ENCODE peak calls at places on chromosome 15, in six cellular contexts. One of them, this sample, is unnamed.

GRCh38 chr15:56371495-56372147 is 6.4 kb downstream of the TEX9 start:
- DNase-seq in adrenal gland: no peak
- DNase-seq in uterus: no peak
- DNase-seq in colonic mucosa: no peak
- DNase-seq in vagina: no peak
- DNase-seq in upper lobe of right lung: no peak
- DNase-seq in this sample: no peak

GRCh38 chr15:58415636-58416035 is 16.2 kb upstream of the LIPC start:
- DNase-seq in adrenal gland: no peak
- DNase-seq in uterus: no peak
- DNase-seq in colonic mucosa: no peak
- DNase-seq in vagina: no peak
- DNase-seq in upper lobe of right lung: no peak
- DNase-seq in this sample: no peak

GRCh38 chr15:72313881-72314280 is 6.1 kb downstream of the CELF6 start:
- DNase-seq in adrenal gland: no peak
- DNase-seq in uterus: no peak
- DNase-seq in colonic mucosa: no peak
- DNase-seq in vagina: no peak
- DNase-seq in upper lobe of right lung: no peak
- DNase-seq in this sample: no peak

GRCh38 chr15:52408823-52409222 is 113.2 kb upstream of the MYO5C start:
- DNase-seq in adrenal gland: no peak
- DNase-seq in uterus: no peak
- DNase-seq in colonic mucosa: no peak
- DNase-seq in vagina: no peak
- DNase-seq in upper lobe of right lung: no peak
- DNase-seq in this sample: no peak

GRCh38 chr15:80396094-80396493 is 8.1 kb upstream of the ARNT2 start:
- DNase-seq in adrenal gland: no peak
- DNase-seq in uterus: no peak
- DNase-seq in colonic mucosa: no peak
- DNase-seq in vagina: no peak
- DNase-seq in upper lobe of right lung: no peak
- DNase-seq in this sample: no peak

GRCh38 chr15:99651023-99651807 is 82.0 kb downstream of the LYSMD4 start:
- DNase-seq in adrenal gland: no peak
- DNase-seq in uterus: no peak
- DNase-seq in colonic mucosa: no peak
- DNase-seq in vagina: no peak
- DNase-seq in upper lobe of right lung: no peak
- DNase-seq in this sample: no peak

GRCh38 chr15:89776274-89777072 is at the start of gene MESP2:
- DNase-seq in adrenal gland: peak; percentile 84
- DNase-seq in uterus: peak; percentile 76
- DNase-seq in colonic mucosa: peak; percentile 85
- DNase-seq in vagina: no peak
- DNase-seq in upper lobe of right lung: peak; percentile 93
- DNase-seq in this sample: peak; percentile 87

GRCh38 chr15:52102468-52102867 is 10.1 kb downstream of the BCL2L10 start:
- DNase-seq in adrenal gland: no peak
- DNase-seq in uterus: peak; percentile 40
- DNase-seq in colonic mucosa: no peak
- DNase-seq in vagina: no peak
- DNase-seq in upper lobe of right lung: no peak
- DNase-seq in this sample: no peak

GRCh38 chr15:31461375-31461774 is 134.7 kb downstream of the KLF13 start:
- DNase-seq in adrenal gland: peak; percentile 3
- DNase-seq in uterus: peak; percentile 11
- DNase-seq in colonic mucosa: no peak
- DNase-seq in vagina: no peak
- DNase-seq in upper lobe of right lung: peak; percentile 17
- DNase-seq in this sample: no peak

GRCh38 chr15:78923480-78924360 is 21.1 kb downstream of the CTSH start:
- DNase-seq in adrenal gland: no peak
- DNase-seq in uterus: no peak
- DNase-seq in colonic mucosa: no peak
- DNase-seq in vagina: no peak
- DNase-seq in upper lobe of right lung: no peak
- DNase-seq in this sample: no peak

GRCh38 chr15:47196057-47196456 is 521.2 kb upstream of the SEMA6D start:
- DNase-seq in adrenal gland: peak; percentile 81
- DNase-seq in uterus: peak; percentile 40
- DNase-seq in colonic mucosa: peak; percentile 72
- DNase-seq in vagina: no peak
- DNase-seq in upper lobe of right lung: peak; percentile 85
- DNase-seq in this sample: peak; percentile 77

GRCh38 chr15:85011210-85011571 is 29.5 kb downstream of the PDE8A start:
- DNase-seq in adrenal gland: no peak
- DNase-seq in uterus: no peak
- DNase-seq in colonic mucosa: no peak
- DNase-seq in vagina: no peak
- DNase-seq in upper lobe of right lung: no peak
- DNase-seq in this sample: no peak

GRCh38 chr15:85013785-85014184 is 32.1 kb downstream of the PDE8A start:
- DNase-seq in adrenal gland: no peak
- DNase-seq in uterus: no peak
- DNase-seq in colonic mucosa: no peak
- DNase-seq in vagina: no peak
- DNase-seq in upper lobe of right lung: no peak
- DNase-seq in this sample: no peak

GRCh38 chr15:85010472-85011209 is 29.0 kb downstream of the PDE8A start:
- DNase-seq in adrenal gland: no peak
- DNase-seq in uterus: peak; percentile 24
- DNase-seq in colonic mucosa: no peak
- DNase-seq in vagina: no peak
- DNase-seq in upper lobe of right lung: no peak
- DNase-seq in this sample: no peak

GRCh38 chr15:85016275-85016674 is 34.6 kb downstream of the PDE8A start:
- DNase-seq in adrenal gland: no peak
- DNase-seq in uterus: no peak
- DNase-seq in colonic mucosa: no peak
- DNase-seq in vagina: no peak
- DNase-seq in upper lobe of right lung: no peak
- DNase-seq in this sample: no peak

DNA sequence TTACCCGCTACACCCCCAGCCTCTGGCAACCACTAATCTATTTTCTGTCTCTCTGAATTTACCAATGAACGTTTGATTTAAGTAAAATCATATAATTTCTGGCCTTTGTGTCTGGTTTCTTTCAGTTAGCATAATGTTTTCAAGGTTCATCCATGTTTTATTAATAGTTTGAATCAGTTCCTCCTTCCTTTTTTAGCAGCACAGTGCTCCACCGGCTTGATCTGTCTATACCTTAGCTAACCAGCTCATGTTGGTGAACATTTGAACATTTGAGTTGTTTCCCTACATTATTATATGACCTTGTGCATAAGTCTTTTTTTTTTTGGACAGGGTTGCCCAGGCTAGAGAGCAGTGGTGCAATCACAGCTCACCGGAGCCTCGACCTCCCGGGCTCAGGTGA is 33.3 kb downstream of the PDE8A start:
- DNase-seq in adrenal gland: no peak
- DNase-seq in uterus: no peak
- DNase-seq in colonic mucosa: no peak
- DNase-seq in vagina: no peak
- DNase-seq in upper lobe of right lung: no peak
- DNase-seq in this sample: no peak
- H3K4me3 ChIP-seq in adrenal gland: no peak overlapping the region
- H3K4me3 ChIP-seq in uterus: no peak overlapping the region
- H3K4me3 ChIP-seq in colonic mucosa: no peak overlapping the region
- H3K4me3 ChIP-seq in vagina: no peak overlapping the region
- H3K4me3 ChIP-seq in upper lobe of right lung: no peak overlapping the region
- H3K4me3 ChIP-seq in this sample: no peak overlapping the region

GRCh38 chr15:90970274-90970673 is 15.6 kb downstream of the RCCD1 start:
- DNase-seq in adrenal gland: no peak
- DNase-seq in uterus: no peak
- DNase-seq in colonic mucosa: no peak
- DNase-seq in vagina: no peak
- DNase-seq in upper lobe of right lung: no peak
- DNase-seq in this sample: no peak
- H3K36me3 ChIP-seq in adrenal gland: no peaks in the 10 kb centered on the region
- H3K36me3 ChIP-seq in uterus: no peaks in the 10 kb centered on the region
- H3K36me3 ChIP-seq in colonic mucosa: peaks cover 5% of the 10 kb centered on the region
- H3K36me3 ChIP-seq in vagina: no peaks in the 10 kb centered on the region
- H3K36me3 ChIP-seq in upper lobe of right lung: peaks cover 7% of the 10 kb centered on the region
- H3K36me3 ChIP-seq in this sample: no peaks in the 10 kb centered on the region

DNA sequence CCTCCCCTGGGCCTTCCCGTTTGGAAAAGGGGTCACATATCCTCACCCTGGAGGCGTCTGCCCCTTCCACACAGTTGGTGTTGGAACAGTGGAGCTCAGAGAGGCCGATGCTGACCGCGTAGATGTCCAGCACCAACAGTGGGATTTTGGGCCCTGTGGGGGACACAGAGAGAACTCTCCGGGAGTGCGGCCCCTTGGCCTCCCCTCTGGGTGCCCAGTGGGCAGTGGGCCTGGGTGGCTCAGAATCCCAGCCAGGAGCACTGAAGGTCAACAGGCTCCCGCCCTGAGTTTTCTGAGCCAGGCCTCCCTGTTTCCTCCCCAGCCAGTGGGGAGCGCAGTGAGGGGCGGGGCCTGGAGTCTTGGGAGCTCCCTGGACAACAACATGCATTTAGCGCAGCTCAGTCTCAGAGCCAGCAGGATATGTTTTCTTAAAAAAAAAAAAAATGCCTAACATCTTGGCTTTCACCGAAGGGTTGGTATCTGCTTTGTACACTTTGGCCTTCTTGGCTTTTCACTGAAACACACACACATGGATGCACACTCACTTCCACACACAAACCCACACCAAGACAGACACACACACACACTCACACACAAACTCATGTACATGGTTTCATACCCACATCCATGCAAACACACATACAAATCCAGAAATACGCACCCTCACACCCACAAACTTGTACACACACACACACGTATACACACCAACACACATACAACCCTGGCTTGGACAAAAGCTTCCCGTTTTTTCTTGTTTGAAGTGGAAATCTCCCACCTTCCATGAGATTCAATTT is 562 bp upstream of the ISLR start:
- DNase-seq in adrenal gland: peak; percentile 47
- DNase-seq in uterus: peak; percentile 88
- DNase-seq in colonic mucosa: peak; percentile 41
- DNase-seq in vagina: peak; percentile 90
- DNase-seq in upper lobe of right lung: no peak
- DNase-seq in this sample: peak; percentile 56
- H3K27ac ChIP-seq in adrenal gland: no peak overlapping the region
- H3K27ac ChIP-seq in uterus: peak overlapping the region; percentile 94
- H3K27ac ChIP-seq in colonic mucosa: peak overlapping the region; percentile 27
- H3K27ac ChIP-seq in vagina: peak overlapping the region; percentile 89
- H3K27ac ChIP-seq in upper lobe of right lung: peak overlapping the region; percentile 72
- H3K27ac ChIP-seq in this sample: peak overlapping the region; percentile 53

GRCh38 chr15:66404532-66404931 is 17.8 kb downstream of the MAP2K1 start:
- DNase-seq in adrenal gland: no peak
- DNase-seq in uterus: no peak
- DNase-seq in colonic mucosa: no peak
- DNase-seq in vagina: no peak
- DNase-seq in upper lobe of right lung: no peak
- DNase-seq in this sample: no peak
- H3K4me3 ChIP-seq in adrenal gland: no peak overlapping the region
- H3K4me3 ChIP-seq in uterus: no peak overlapping the region
- H3K4me3 ChIP-seq in colonic mucosa: no peak overlapping the region
- H3K4me3 ChIP-seq in vagina: no peak overlapping the region
- H3K4me3 ChIP-seq in upper lobe of right lung: peak overlapping the region; percentile 7
- H3K4me3 ChIP-seq in this sample: no peak overlapping the region

GRCh38 chr15:66100761-66101160 is 152.8 kb downstream of the MEGF11 start:
- DNase-seq in adrenal gland: no peak
- DNase-seq in uterus: no peak
- DNase-seq in colonic mucosa: no peak
- DNase-seq in vagina: no peak
- DNase-seq in upper lobe of right lung: peak; percentile 34
- DNase-seq in this sample: no peak
- H3K36me3 ChIP-seq in adrenal gland: no peaks in the 10 kb centered on the region
- H3K36me3 ChIP-seq in uterus: no peaks in the 10 kb centered on the region
- H3K36me3 ChIP-seq in colonic mucosa: no peaks in the 10 kb centered on the region
- H3K36me3 ChIP-seq in vagina: no peaks in the 10 kb centered on the region
- H3K36me3 ChIP-seq in upper lobe of right lung: no peaks in the 10 kb centered on the region
- H3K36me3 ChIP-seq in this sample: no peaks in the 10 kb centered on the region

GRCh38 chr15:88491158-88491557 is 23.6 kb downstream of the MRPS11 start:
- DNase-seq in adrenal gland: no peak
- DNase-seq in uterus: no peak
- DNase-seq in colonic mucosa: peak; percentile 29
- DNase-seq in vagina: no peak
- DNase-seq in upper lobe of right lung: no peak
- DNase-seq in this sample: no peak

GRCh38 chr15:88497109-88497761 is 29.7 kb downstream of the MRPS11 start:
- DNase-seq in adrenal gland: no peak
- DNase-seq in uterus: no peak
- DNase-seq in colonic mucosa: no peak
- DNase-seq in vagina: no peak
- DNase-seq in upper lobe of right lung: no peak
- DNase-seq in this sample: no peak

GRCh38 chr15:88490036-88490435 is 22.5 kb downstream of the MRPS11 start:
- DNase-seq in adrenal gland: no peak
- DNase-seq in uterus: no peak
- DNase-seq in colonic mucosa: no peak
- DNase-seq in vagina: no peak
- DNase-seq in upper lobe of right lung: no peak
- DNase-seq in this sample: no peak

GRCh38 chr15:88489321-88489720 is 21.8 kb downstream of the MRPS11 start:
- DNase-seq in adrenal gland: no peak
- DNase-seq in uterus: no peak
- DNase-seq in colonic mucosa: no peak
- DNase-seq in vagina: no peak
- DNase-seq in upper lobe of right lung: no peak
- DNase-seq in this sample: no peak

GRCh38 chr15:88493811-88494210 is 26.3 kb downstream of the MRPS11 start:
- DNase-seq in adrenal gland: no peak
- DNase-seq in uterus: no peak
- DNase-seq in colonic mucosa: no peak
- DNase-seq in vagina: no peak
- DNase-seq in upper lobe of right lung: no peak
- DNase-seq in this sample: no peak
- H3K27ac ChIP-seq in adrenal gland: no peak overlapping the region
- H3K27ac ChIP-seq in uterus: no peak overlapping the region
- H3K27ac ChIP-seq in colonic mucosa: no peak overlapping the region
- H3K27ac ChIP-seq in vagina: no peak overlapping the region
- H3K27ac ChIP-seq in upper lobe of right lung: no peak overlapping the region
- H3K27ac ChIP-seq in this sample: no peak overlapping the region

GRCh38 chr15:96431787-96432186 is 101.3 kb downstream of the NR2F2 start:
- DNase-seq in adrenal gland: no peak
- DNase-seq in uterus: no peak
- DNase-seq in colonic mucosa: no peak
- DNase-seq in vagina: no peak
- DNase-seq in upper lobe of right lung: no peak
- DNase-seq in this sample: no peak
- H3K4me3 ChIP-seq in adrenal gland: no peak overlapping the region
- H3K4me3 ChIP-seq in uterus: no peak overlapping the region
- H3K4me3 ChIP-seq in colonic mucosa: no peak overlapping the region
- H3K4me3 ChIP-seq in vagina: no peak overlapping the region
- H3K4me3 ChIP-seq in upper lobe of right lung: no peak overlapping the region
- H3K4me3 ChIP-seq in this sample: no peak overlapping the region